ENCODE peak calls at places on chromosomes 11 and 22, in five cellular contexts. Z, C, A, P and S are unnamed samples.

GRCh38 chr11:61780581-61781162 is 11.7 kb downstream of the TMEM258 start:
- DNase-seq in Z (no peak), C (no peak), A (no peak), P (no peak), S (no peak)

GRCh38 chr22:49216579-49216978 is 611.1 kb downstream of the BRD1 start:
- DNase-seq in Z (no peak), A (no peak), P (no peak), C (no peak), S (no peak)

GRCh38 chr11:74819400-74819799 is 70.8 kb downstream of the RNF169 start:
- DNase-seq in A (no peak), Z (no peak), C (no peak), P (no peak), S (no peak)

GRCh38 chr11:63845305-63845704 is 6.4 kb downstream of the MARK2 start:
- DNase-seq in Z (no peak), C (no peak), A (no peak), P (no peak), S (peak)

GRCh38 chr11:8351223-8351622 is 87.5 kb upstream of the LMO1 start:
- DNase-seq in A (no peak), C (no peak), Z (no peak), P (no peak), S (no peak)

GRCh38 chr11:57527056-57527631 is 3.4 kb downstream of the TIMM10 start:
- DNase-seq in A (peak), P (peak), Z (peak), C (peak), S (peak)

GRCh38 chr22:19419086-19419463 is 12.5 kb downstream of the HIRA start:
- DNase-seq in C (no peak), Z (no peak), A (no peak), P (no peak), S (no peak)

GRCh38 chr11:22875869-22876473 is 15.7 kb upstream of the CCDC179 start:
- DNase-seq in P (peak), Z (peak), C (peak), A (peak), S (peak)

GRCh38 chr11:133955091-133955846 is 1.5 kb downstream of the IGSF9B start:
- DNase-seq in C (no peak), P (peak), Z (no peak), A (no peak), S (no peak)

GRCh38 chr11:76880314-76880713 is 19.6 kb downstream of the ACER3 start:
- DNase-seq in Z (peak), P (no peak), A (no peak), C (peak), S (no peak)

GRCh38 chr22:29454186-29454745 is 15.9 kb downstream of the RFPL1 start:
- DNase-seq in A (no peak), P (no peak), Z (peak), C (peak), S (no peak)

GRCh38 chr22:43249789-43250188 is 62.9 kb upstream of the TTLL12 start:
- DNase-seq in A (no peak), Z (no peak), C (no peak), P (no peak), S (no peak)

GRCh38 chr22:26483439-26484359 is at the start of the genes HPS4 and SRRD:
- DNase-seq in A (peak), P (peak), Z (peak), C (peak), S (peak)